ENCODE peak calls at places on chromosomes 5 and 9, in four cellular contexts. One of them, this sample, is unnamed.

GRCh38 chr5:137158691-137159090 is 340.4 kb downstream of the SPOCK1 start:
- DNase-seq in stimulated activated naive CD4-positive, alpha-beta T cell: no peak
- DNase-seq in ELF-1: no peak
- DNase-seq in iPS-NIHi11: no peak
- DNase-seq in this sample: no peak

GRCh38 chr9:89463986-89464901 is 33.7 kb downstream of the SEMA4D start:
- DNase-seq in stimulated activated naive CD4-positive, alpha-beta T cell: peak; percentile 75
- DNase-seq in ELF-1: no peak
- DNase-seq in iPS-NIHi11: no peak
- DNase-seq in this sample: no peak

GRCh38 chr9:4353236-4353635 is 53.4 kb upstream of the GLIS3 start:
- DNase-seq in stimulated activated naive CD4-positive, alpha-beta T cell: no peak
- DNase-seq in ELF-1: no peak
- DNase-seq in iPS-NIHi11: no peak
- DNase-seq in this sample: no peak

GRCh38 chr5:20367178-20367577 is 379.2 kb upstream of the CDH18 start:
- DNase-seq in stimulated activated naive CD4-positive, alpha-beta T cell: no peak
- DNase-seq in ELF-1: no peak
- DNase-seq in iPS-NIHi11: no peak
- DNase-seq in this sample: no peak

GRCh38 chr9:136764301-136764891 is at the start of gene LCN15:
- DNase-seq in stimulated activated naive CD4-positive, alpha-beta T cell: no peak
- DNase-seq in ELF-1: peak; percentile 46
- DNase-seq in iPS-NIHi11: no peak
- DNase-seq in this sample: no peak

GRCh38 chr9:137029058-137029922 is 1.3 kb upstream of the ABCA2 start:
- DNase-seq in stimulated activated naive CD4-positive, alpha-beta T cell: peak; percentile 59
- DNase-seq in ELF-1: peak; percentile 84
- DNase-seq in iPS-NIHi11: peak; percentile 85
- DNase-seq in this sample: no peak

GRCh38 chr9:127093319-127094020 is 29.0 kb downstream of the ANGPTL2 start:
- DNase-seq in stimulated activated naive CD4-positive, alpha-beta T cell: no peak
- DNase-seq in ELF-1: no peak
- DNase-seq in iPS-NIHi11: no peak
- DNase-seq in this sample: no peak

GRCh38 chr9:112234779-112235178 is 59.7 kb upstream of the SUSD1 start:
- DNase-seq in stimulated activated naive CD4-positive, alpha-beta T cell: no peak
- DNase-seq in ELF-1: no peak
- DNase-seq in iPS-NIHi11: no peak
- DNase-seq in this sample: no peak

GRCh38 chr5:82635561-82636288 is 357.6 kb upstream of the RPS23 start:
- DNase-seq in stimulated activated naive CD4-positive, alpha-beta T cell: no peak
- DNase-seq in ELF-1: no peak
- DNase-seq in iPS-NIHi11: no peak
- DNase-seq in this sample: no peak

GRCh38 chr9:99235874-99236627 is 14.0 kb downstream of the SEC61B start:
- DNase-seq in stimulated activated naive CD4-positive, alpha-beta T cell: no peak
- DNase-seq in ELF-1: no peak
- DNase-seq in iPS-NIHi11: no peak
- DNase-seq in this sample: no peak

GRCh38 chr5:154753792-154754191 is 1.4 kb upstream of the LARP1 start:
- DNase-seq in stimulated activated naive CD4-positive, alpha-beta T cell: no peak
- DNase-seq in ELF-1: no peak
- DNase-seq in iPS-NIHi11: no peak
- DNase-seq in this sample: no peak

GRCh38 chr5:17772232-17772631 is 138.0 kb downstream of the TAF11L14 start:
- DNase-seq in stimulated activated naive CD4-positive, alpha-beta T cell: no peak
- DNase-seq in ELF-1: no peak
- DNase-seq in iPS-NIHi11: no peak
- DNase-seq in this sample: no peak

GRCh38 chr5:129400395-129400983 is 59.6 kb upstream of the ADAMTS19 start:
- DNase-seq in stimulated activated naive CD4-positive, alpha-beta T cell: no peak
- DNase-seq in ELF-1: no peak
- DNase-seq in iPS-NIHi11: no peak
- DNase-seq in this sample: no peak

GRCh38 chr5:66410056-66410455 is 186.1 kb upstream of the MAST4 start:
- DNase-seq in stimulated activated naive CD4-positive, alpha-beta T cell: no peak
- DNase-seq in ELF-1: no peak
- DNase-seq in iPS-NIHi11: no peak
- DNase-seq in this sample: no peak

GRCh38 chr5:141850183-141850768 is 27.9 kb downstream of the PCDH1 start:
- DNase-seq in stimulated activated naive CD4-positive, alpha-beta T cell: peak; percentile 44
- DNase-seq in ELF-1: no peak
- DNase-seq in iPS-NIHi11: peak; percentile 71
- DNase-seq in this sample: no peak

GRCh38 chr9:137410891-137411249 is 12.1 kb downstream of the EXD3 start:
- DNase-seq in stimulated activated naive CD4-positive, alpha-beta T cell: no peak
- DNase-seq in ELF-1: no peak
- DNase-seq in iPS-NIHi11: no peak
- DNase-seq in this sample: no peak

GRCh38 chr9:129640871-129641750 is 840 bp downstream of the ASB6 start:
- DNase-seq in stimulated activated naive CD4-positive, alpha-beta T cell: no peak
- DNase-seq in ELF-1: no peak
- DNase-seq in iPS-NIHi11: no peak
- DNase-seq in this sample: no peak

GRCh38 chr9:106528158-106528557 is 334.8 kb upstream of the ZNF462 start:
- DNase-seq in stimulated activated naive CD4-positive, alpha-beta T cell: no peak
- DNase-seq in ELF-1: no peak
- DNase-seq in iPS-NIHi11: no peak
- DNase-seq in this sample: no peak

This sample was measured in iPS DF 19.7.